ENCODE peak calls at places on chromosome X, in seven cellular contexts. A is neural progenitor cell, N is hepatocyte, B is HCT116, P is GM23338, G is GM23248, I is MM.1S. H is an unnamed sample.

GRCh38 chrX:39895228-39896110 is 202.3 kb downstream of the BCOR start:
- DNase-seq in A (no peak), N (no peak), B (no peak), P (no peak), G (peak; percentile 24), I (no peak), H (peak; percentile 88)

GRCh38 chrX:56746996-56747395 is 18.0 kb downstream of the NBDY start:
- DNase-seq in A (no peak), N (no peak), B (no peak), P (no peak), G (no peak), I (no peak), H (peak; percentile 67)

GRCh38 chrX:13489451-13489850 is 80.0 kb upstream of the EGFL6 start:
- DNase-seq in A (no peak), N (no peak), B (no peak), P (no peak), G (peak; percentile 82), I (no peak), H (peak; percentile 47)

GRCh38 chrX:868248-868647 is 237.7 kb downstream of the SHOX start:
- DNase-seq in A (no peak), N (no peak), B (no peak), P (no peak), G (no peak), I (no peak), H (no peak)

GRCh38 chrX:51694254-51694653 is 11.6 kb upstream of the CENPVL2 start:
- DNase-seq in A (no peak), N (no peak), B (no peak), P (no peak), G (no peak), I (no peak), H (no peak)

GRCh38 chrX:38212246-38212645 is 8.4 kb downstream of the SRPX start:
- DNase-seq in A (no peak), N (no peak), B (no peak), P (no peak), G (peak; percentile 16), I (no peak), H (no peak)

GRCh38 chrX:48703642-48704481 is 7.3 kb downstream of the SUV39H1 start:
- DNase-seq in A (no peak), N (no peak), B (no peak), P (no peak), G (peak; percentile 57), I (no peak), H (peak; percentile 90)

GRCh38 chrX:17656035-17656418 is 81.3 kb upstream of the SCML1 start:
- DNase-seq in A (peak; percentile 36), N (peak; percentile 11), B (no peak), P (peak; percentile 48), G (peak; percentile 17), I (no peak), H (no peak)

GRCh38 chrX:1397001-1397400 is 5.1 kb upstream of the SLC25A6 start:
- DNase-seq in A (no peak), N (no peak), B (no peak), P (no peak), G (no peak), I (no peak), H (no peak)

GRCh38 chrX:40106677-40107290 is 9.0 kb upstream of the BCOR start:
- DNase-seq in A (no peak), N (no peak), B (no peak), P (peak; percentile 71), G (peak; percentile 17), I (no peak), H (no peak)

GRCh38 chrX:14529288-14529989 is at the start of gene GLRA2:
- DNase-seq in A (peak; percentile 82), N (peak; percentile 58), B (no peak), P (peak; percentile 76), G (peak; percentile 48), I (peak; percentile 33), H (peak; percentile 35)

GRCh38 chrX:128698528-128698927 is 646.3 kb upstream of the ACTRT1 start:
- DNase-seq in A (no peak), N (no peak), B (no peak), P (no peak), G (no peak), I (no peak), H (no peak)

GRCh38 chrX:39613508-39613921 is 484.2 kb downstream of the BCOR start:
- DNase-seq in A (peak; percentile 88), N (peak; percentile 74), B (no peak), P (peak; percentile 64), G (peak; percentile 9), I (no peak), H (no peak)

GRCh38 chrX:125094901-125095300 is 224.8 kb upstream of the TEX13C start:
- DNase-seq in A (no peak), N (no peak), B (no peak), P (no peak), G (no peak), I (no peak), H (no peak)

GRCh38 chrX:1167918-1168481 is 44.4 kb downstream of the CRLF2 start:
- DNase-seq in A (no peak), N (no peak), B (no peak), P (no peak), G (no peak), I (no peak), H (no peak)

GRCh38 chrX:45557390-45557789 is 356.7 kb upstream of the DIPK2B start:
- DNase-seq in A (no peak), N (no peak), B (no peak), P (no peak), G (peak; percentile 0), I (no peak), H (peak; percentile 43)

GRCh38 chrX:100829730-100830129 is 9.5 kb downstream of the CSTF2 start:
- DNase-seq in A (no peak), N (no peak), B (no peak), P (no peak), G (peak; percentile 27), I (no peak), H (peak; percentile 57)

GRCh38 chrX:56029188-56029587 is 203.0 kb upstream of the KLF8 start:
- DNase-seq in A (no peak), N (no peak), B (no peak), P (no peak), G (no peak), I (no peak), H (peak; percentile 1)

GRCh38 chrX:29143756-29144155 is 556.5 kb downstream of the IL1RAPL1 start:
- DNase-seq in A (no peak), N (no peak), B (no peak), P (no peak), G (no peak), I (no peak), H (peak; percentile 20)

GRCh38 chrX:69493193-69493592 is 10.9 kb upstream of the NALF2 start:
- DNase-seq in A (peak; percentile 69), N (peak; percentile 37), B (peak; percentile 33), P (peak; percentile 82), G (peak; percentile 9), I (peak; percentile 45), H (peak; percentile 53)

GRCh38 chrX:48794993-48795501 is 6.8 kb upstream of the HDAC6 start:
- DNase-seq in A (no peak), N (peak; percentile 61), B (no peak), P (no peak), G (peak; percentile 58), I (no peak), H (peak; percentile 61)

GRCh38 chrX:65745992-65746391 is 78.5 kb downstream of the MSN start:
- DNase-seq in A (no peak), N (no peak), B (no peak), P (peak; percentile 23), G (peak; percentile 14), I (no peak), H (peak; percentile 13)

DNA sequence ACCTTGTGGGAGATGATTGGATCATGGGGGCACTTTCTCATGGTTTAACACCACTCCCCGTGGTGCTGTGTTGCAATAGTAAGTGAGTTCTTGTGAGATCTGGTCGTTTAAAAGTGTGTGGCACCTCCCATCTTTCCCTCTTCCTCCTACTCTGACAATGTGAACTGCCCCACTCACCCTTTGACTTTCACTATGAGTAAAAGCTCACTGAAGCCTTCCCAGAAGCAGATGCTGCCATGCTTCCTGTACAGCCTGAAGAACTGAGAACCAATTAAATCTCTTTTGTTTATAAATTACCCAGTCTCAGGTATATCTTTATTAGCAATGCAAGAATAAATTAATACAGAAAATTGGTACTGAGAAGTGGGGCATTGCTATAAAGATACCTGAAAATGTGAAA is 509.6 kb upstream of the CT83 start:
- DNase-seq in A (no peak), N (no peak), B (no peak), P (no peak), G (no peak), I (no peak), H (no peak)
- TF ChIP-seq EZH2phosphoT487 in A (no peak), N (no peak), B (no peak), P (no peak), G (no peak), I (no peak), H (no peak)

GRCh38 chrX:72306851-72307645 is 1.3 kb upstream of the CITED1 start:
- DNase-seq in A (peak; percentile 79), N (peak; percentile 48), B (peak; percentile 22), P (peak; percentile 70), G (peak; percentile 72), I (peak; percentile 67), H (peak; percentile 71)
- TF ChIP-seq EZH2 in A (no peak), N (no peak), B (no peak), P (peak; percentile 73), G (no peak), I (no peak), H (no peak)

GRCh38 chrX:103685396-103685795 is 1.1 kb downstream of the MORF4L2 start:
- DNase-seq in A (no peak), N (peak; percentile 44), B (no peak), P (no peak), G (peak; percentile 56), I (no peak), H (no peak)
- TF ChIP-seq EZH2phosphoT487 in A (no peak), N (no peak), B (no peak), P (no peak), G (no peak), I (no peak), H (no peak)

DNA sequence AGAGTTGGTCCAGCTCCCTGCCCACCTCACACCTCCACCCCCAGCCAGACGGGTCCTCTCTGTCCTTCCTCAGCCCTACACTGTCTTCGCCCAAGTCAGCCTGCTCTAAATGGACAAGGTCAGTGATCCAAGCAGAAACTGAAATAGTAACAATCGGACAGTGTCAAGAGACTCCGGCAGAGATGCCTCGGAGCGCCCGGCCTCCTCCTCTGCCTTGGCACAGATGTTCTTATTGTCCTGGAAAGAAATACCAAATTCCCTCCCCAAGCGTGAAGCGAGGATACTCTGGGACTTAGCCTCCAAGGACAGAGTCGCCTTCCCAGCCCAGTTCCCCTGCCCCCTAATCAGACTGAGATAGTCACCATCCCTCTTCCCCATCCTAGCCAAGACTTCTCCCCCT is 28.5 kb downstream of the UTP14A start:
- DNase-seq in A (peak; percentile 22), N (no peak), B (no peak), P (no peak), G (no peak), I (no peak), H (no peak)
- TF ChIP-seq EZH2 in A (no peak), N (no peak), B (no peak), P (peak; percentile 26), G (no peak), I (no peak), H (no peak)

DNA sequence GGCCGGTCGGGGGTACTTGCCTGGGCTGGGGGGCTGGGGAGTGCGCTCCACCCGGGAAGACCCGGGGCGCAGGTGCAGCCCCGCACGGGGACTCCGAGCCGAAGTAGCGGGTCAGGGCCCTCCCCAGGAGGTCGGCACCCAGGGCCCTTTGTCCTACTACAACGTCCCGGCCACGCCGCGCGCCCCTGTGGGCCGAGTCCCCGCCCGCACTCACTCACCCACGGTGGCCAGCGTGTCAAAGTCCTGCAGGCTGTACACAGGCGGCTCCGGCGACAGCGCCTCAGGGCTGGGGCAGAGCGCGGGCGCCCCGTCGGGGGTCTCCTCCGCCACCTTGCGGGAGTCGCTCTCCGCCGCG is 602 bp downstream of the PRKX start:
- DNase-seq in A (no peak), N (no peak), B (no peak), P (no peak), G (no peak), I (no peak), H (peak; percentile 1)
- TF ChIP-seq EZH2phosphoT487 in A (no peak), N (no peak), B (no peak), P (no peak), G (no peak), I (no peak), H (no peak)